ENCODE peak calls at places on chromosomes 1 and 21, in nine cellular contexts. P is OCI-LY7, C is PC-3, X is Calu3, Z is testis, T is DND-41, H is fibroblast of the aortic adventitia, L is osteocyte, S is right lobe of liver. F is an unnamed sample.

GRCh38 chr1:29469457-29469856 is 233.1 kb downstream of the PTPRU start:
- DNase-seq in P (no peak), C (no peak), X (no peak), Z (peak), T (no peak), H (no peak), L (no peak), S (peak), F (no peak)

GRCh38 chr1:174999926-175000696 is at the start of gene CACYBP:
- DNase-seq in P (peak), C (no peak), X (no peak), Z (peak), T (no peak), H (peak), L (peak), S (peak), F (no peak)

GRCh38 chr1:17216078-17216477 is 11.2 kb downstream of the PADI1 start:
- DNase-seq in P (no peak), C (no peak), X (no peak), Z (no peak), T (no peak), H (no peak), L (no peak), S (no peak), F (no peak)

GRCh38 chr1:109793486-109794318 is 30.0 kb upstream of the EPS8L3 start:
- DNase-seq in P (no peak), C (peak), X (peak), Z (peak), T (no peak), H (peak), L (peak), S (no peak), F (no peak)

GRCh38 chr1:111346089-111346885 is 55.6 kb downstream of the CHIA start:
- DNase-seq in P (peak), C (peak), X (peak), Z (peak), T (peak), H (peak), L (peak), S (peak), F (peak)

GRCh38 chr1:229980009-229980408 is 87.0 kb upstream of the GALNT2 start:
- DNase-seq in P (no peak), C (peak), X (no peak), Z (no peak), T (no peak), H (no peak), L (no peak), S (no peak), F (no peak)

GRCh38 chr1:159800177-159800935 is 1.8 kb upstream of the FCRL6 start:
- DNase-seq in P (no peak), C (peak), X (no peak), Z (no peak), T (peak), H (no peak), L (no peak), S (no peak), F (peak)

GRCh38 chr1:37038703-37039093 is 4.4 kb upstream of the GRIK3 start:
- DNase-seq in P (no peak), C (no peak), X (no peak), Z (no peak), T (no peak), H (no peak), L (no peak), S (no peak), F (no peak)

GRCh38 chr1:182196897-182197546 is 135.5 kb upstream of the ZNF648 start:
- DNase-seq in P (no peak), C (no peak), X (no peak), Z (peak), T (no peak), H (no peak), L (no peak), S (no peak), F (no peak)

GRCh38 chr1:53763461-53763860 is 24.5 kb upstream of the GLIS1 start:
- DNase-seq in P (no peak), C (no peak), X (no peak), Z (no peak), T (no peak), H (no peak), L (peak), S (no peak), F (no peak)

GRCh38 chr1:117892512-117892911 is 36.9 kb downstream of the GDAP2 start:
- DNase-seq in P (no peak), C (no peak), X (no peak), Z (no peak), T (no peak), H (no peak), L (no peak), S (no peak), F (no peak)

GRCh38 chr1:10651377-10651776 is 145.1 kb downstream of the CASZ1 start:
- DNase-seq in P (no peak), C (no peak), X (no peak), Z (no peak), T (no peak), H (no peak), L (no peak), S (no peak), F (no peak)

GRCh38 chr1:227541129-227541528 is 22.2 kb upstream of the ZNF678 start:
- DNase-seq in P (no peak), C (no peak), X (no peak), Z (peak), T (no peak), H (no peak), L (no peak), S (no peak), F (no peak)

GRCh38 chr1:78522136-78522535 is 31.4 kb downstream of the PTGFR start:
- DNase-seq in P (no peak), C (no peak), X (no peak), Z (no peak), T (no peak), H (no peak), L (no peak), S (no peak), F (no peak)

GRCh38 chr1:94237291-94238226 is at the start of gene ARHGAP29:
- DNase-seq in P (peak), C (peak), X (peak), Z (peak), T (peak), H (peak), L (peak), S (peak), F (peak)

GRCh38 chr1:168637350-168637991 is 61.1 kb downstream of the XCL1 start:
- DNase-seq in P (peak), C (peak), X (peak), Z (peak), T (no peak), H (peak), L (no peak), S (no peak), F (peak)

GRCh38 chr1:44347280-44347679 is 7.8 kb downstream of the ERI3 start:
- DNase-seq in P (no peak), C (no peak), X (no peak), Z (no peak), T (no peak), H (peak), L (no peak), S (no peak), F (no peak)

GRCh38 chr1:67135354-67135753 is 584 bp upstream of the C1orf141 start:
- DNase-seq in P (no peak), C (peak), X (no peak), Z (no peak), T (no peak), H (peak), L (no peak), S (no peak), F (no peak)

GRCh38 chr1:31571340-31572295 is 4.7 kb upstream of the TINAGL1 start:
- DNase-seq in P (peak), C (no peak), X (no peak), Z (peak), T (no peak), H (no peak), L (peak), S (no peak), F (no peak)

GRCh38 chr1:11142618-11143391 is 43.1 kb upstream of the EXOSC10 start:
- DNase-seq in P (no peak), C (no peak), X (no peak), Z (no peak), T (no peak), H (no peak), L (no peak), S (no peak), F (no peak)

GRCh38 chr21:35801388-35801787 is 258.9 kb downstream of the SETD4 start:
- DNase-seq in P (peak), C (no peak), X (no peak), Z (no peak), T (peak), H (no peak), L (no peak), S (no peak), F (no peak)

GRCh38 chr1:27137022-27137542 is 17.8 kb downstream of the SLC9A1 start:
- DNase-seq in P (peak), C (no peak), X (no peak), Z (no peak), T (peak), H (no peak), L (no peak), S (peak), F (peak)

GRCh38 chr21:42381347-42381984 is 14.4 kb downstream of the TMPRSS3 start:
- DNase-seq in P (peak), C (peak), X (peak), Z (peak), T (peak), H (peak), L (no peak), S (peak), F (no peak)
- TF ChIP-seq CTCF in P (peak), C (peak), X (peak), Z (peak), T (peak), H (peak), L (peak), S (peak), F (peak)

DNA sequence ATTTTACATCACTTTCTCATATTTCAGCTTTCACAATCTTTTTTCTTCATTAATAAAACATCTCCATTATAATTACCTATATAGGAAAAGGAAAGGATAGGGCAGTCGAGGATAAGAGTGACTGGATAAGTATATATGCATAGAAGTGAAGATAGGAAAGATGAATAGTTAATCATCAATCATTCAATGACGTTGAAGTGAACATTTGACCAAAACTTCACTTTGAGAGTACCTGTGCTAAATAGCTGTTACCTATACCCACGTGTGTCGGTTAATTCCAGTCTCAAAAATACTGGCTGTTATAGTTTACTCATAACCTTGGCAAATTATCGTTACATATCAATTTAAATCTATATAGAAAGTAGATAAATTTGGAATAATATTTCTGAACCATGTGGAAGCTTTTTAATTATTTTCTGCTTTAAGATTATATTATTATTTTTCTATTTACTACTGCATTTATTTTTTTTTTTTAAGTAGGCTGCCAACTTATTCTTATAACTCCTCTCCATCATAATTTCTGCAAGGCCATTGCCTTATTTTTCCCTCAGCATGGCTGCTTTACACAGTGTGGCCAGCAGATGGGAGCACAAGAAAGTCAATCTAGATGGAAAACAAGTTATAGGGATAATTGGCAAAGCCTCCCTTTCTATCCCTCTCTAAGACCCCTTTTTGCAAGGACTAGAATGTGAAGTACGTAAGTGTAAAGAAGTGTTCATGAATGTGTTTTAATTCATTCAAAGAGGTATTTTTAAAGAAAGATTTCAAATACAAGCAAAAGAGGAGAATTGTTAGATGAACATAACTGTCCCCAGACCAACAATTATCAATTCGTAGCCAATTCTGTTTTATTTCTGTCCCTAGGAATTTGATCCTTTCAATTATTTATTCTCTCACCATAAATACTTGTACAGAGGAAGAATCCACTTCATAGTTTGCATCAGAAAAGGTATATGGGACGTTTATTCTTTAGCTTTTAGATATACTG is 290.4 kb downstream of the KCNT2 start:
- DNase-seq in P (peak), C (peak), X (peak), Z (peak), T (peak), H (peak), L (no peak), S (no peak), F (no peak)
- TF ChIP-seq CTCF in P (peak), C (peak), X (peak), Z (peak), T (peak), H (peak), L (peak), S (peak), F (peak)

GRCh38 chr1:208045410-208046252 is 134.7 kb upstream of the CD34 start:
- DNase-seq in P (no peak), C (no peak), X (peak), Z (no peak), T (no peak), H (no peak), L (no peak), S (no peak), F (no peak)
- TF ChIP-seq CTCF in P (no peak), C (no peak), X (peak), Z (no peak), T (no peak), H (no peak), L (no peak), S (no peak), F (no peak)

GRCh38 chr1:3241673-3242407 is 172.8 kb downstream of the PRDM16 start:
- DNase-seq in P (no peak), C (no peak), X (no peak), Z (no peak), T (no peak), H (no peak), L (no peak), S (no peak), F (no peak)

GRCh38 chr1:3238705-3239278 is 169.8 kb downstream of the PRDM16 start:
- DNase-seq in P (no peak), C (no peak), X (no peak), Z (no peak), T (no peak), H (no peak), L (no peak), S (no peak), F (no peak)

GRCh38 chr1:3242408-3243270 is 173.6 kb downstream of the PRDM16 start:
- DNase-seq in P (no peak), C (no peak), X (no peak), Z (no peak), T (no peak), H (no peak), L (no peak), S (no peak), F (no peak)

GRCh38 chr1:3241236-3241550 is 172.2 kb downstream of the PRDM16 start:
- DNase-seq in P (no peak), C (no peak), X (no peak), Z (no peak), T (no peak), H (no peak), L (no peak), S (no peak), F (no peak)

DNA sequence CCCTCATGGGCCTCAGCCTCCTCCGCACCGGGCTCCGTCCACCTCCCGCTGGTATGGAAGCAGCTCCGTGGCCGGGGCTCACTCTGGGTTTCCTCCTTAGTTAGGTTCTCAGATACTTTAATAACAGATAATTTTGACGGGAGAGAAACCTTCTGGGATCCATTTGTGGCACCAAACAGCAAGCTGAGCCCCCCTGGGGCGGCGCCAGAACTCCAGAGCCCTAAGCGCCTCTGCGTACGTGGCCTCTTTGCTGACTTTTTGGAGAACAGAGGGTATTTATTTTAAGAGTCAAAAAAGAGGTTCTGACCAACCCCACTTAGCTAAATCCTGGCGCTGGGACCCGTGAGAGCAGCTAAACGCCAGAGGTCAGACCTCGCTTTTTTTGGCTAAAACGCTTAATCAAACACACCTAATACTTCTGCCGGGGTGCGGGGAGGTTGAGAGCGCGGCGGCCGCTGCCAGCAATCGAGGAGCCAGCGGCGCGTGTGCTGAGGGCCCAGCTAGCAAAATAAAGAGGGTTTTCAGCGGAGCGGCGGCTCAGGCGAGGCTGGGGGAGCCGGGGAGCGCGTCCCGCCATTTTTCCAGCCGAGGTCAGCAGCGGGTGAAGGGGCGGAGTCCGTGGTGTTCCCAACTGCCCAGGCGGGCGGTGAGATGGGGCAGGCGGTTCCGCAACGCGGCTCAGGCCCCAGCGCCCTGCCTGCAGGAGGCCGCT is 171.7 kb downstream of the PRDM16 start:
- DNase-seq in P (no peak), C (no peak), X (no peak), Z (peak), T (no peak), H (no peak), L (no peak), S (no peak), F (no peak)
- TF ChIP-seq CTCF in P (no peak), C (no peak), X (no peak), Z (no peak), T (no peak), H (no peak), L (no peak), S (no peak), F (no peak)

F was measured in GM13977.